ENCODE peak calls at places on chromosomes 11 and 22, in nine cellular contexts. U, Q, A, X, S, R, O, E and G are unnamed samples.

GRCh38 chr22:24494535-24495364 is at the start of gene UPB1:
- DNase-seq in U (no peak), Q (no peak), A (no peak), X (no peak), S (no peak), R (no peak), O (no peak), E (no peak), G (no peak)

GRCh38 chr11:130383363-130384168 is 44.8 kb downstream of the ADAMTS8 start:
- DNase-seq in U (peak; percentile 75), Q (no peak), A (no peak), X (peak; percentile 7), S (no peak), R (no peak), O (no peak), E (no peak), G (peak; percentile 27)

GRCh38 chr11:107545101-107545514 is 20.4 kb downstream of the ALKBH8 start:
- DNase-seq in U (peak; percentile 26), Q (no peak), A (no peak), X (no peak), S (no peak), R (no peak), O (no peak), E (no peak), G (no peak)

GRCh38 chr11:70510571-70510970 is 112.2 kb downstream of the CTTN start:
- DNase-seq in U (no peak), Q (no peak), A (no peak), X (no peak), S (no peak), R (no peak), O (no peak), E (no peak), G (no peak)

GRCh38 chr22:43971112-43971511 is 15.9 kb downstream of the SAMM50 start:
- DNase-seq in U (no peak), Q (no peak), A (no peak), X (no peak), S (no peak), R (no peak), O (no peak), E (no peak), G (no peak)

GRCh38 chr11:119863811-119864601 is 135.0 kb upstream of the NECTIN1 start:
- DNase-seq in U (no peak), Q (no peak), A (peak; percentile 15), X (peak; percentile 15), S (no peak), R (no peak), O (no peak), E (no peak), G (no peak)

GRCh38 chr22:30337461-30337778 is 10.7 kb upstream of the TBC1D10A start:
- DNase-seq in U (no peak), Q (no peak), A (no peak), X (no peak), S (no peak), R (no peak), O (no peak), E (no peak), G (no peak)

GRCh38 chr22:38403806-38404205 is 51.2 kb downstream of the KCNJ4 start:
- DNase-seq in U (no peak), Q (no peak), A (no peak), X (no peak), S (no peak), R (no peak), O (peak; percentile 50), E (no peak), G (no peak)